ENCODE peak calls at places on chromosomes 3 and 15, in six cellular contexts. One of them, this sample, is unnamed. For H3K27me3, the result is how much of the 10 kb centered on the place peaks cover.

GRCh38 chr15:65954289-65954741 is 85.0 kb downstream of the RAB11A start:
- DNase-seq in cardiac muscle cell: no peak
- DNase-seq in spleen: no peak
- DNase-seq in stomach: no peak
- DNase-seq in adrenal gland: no peak
- DNase-seq in testis: no peak
- DNase-seq in this sample: no peak

GRCh38 chr15:37698679-37699078 is 235.8 kb upstream of the TMCO5A start:
- DNase-seq in cardiac muscle cell: no peak
- DNase-seq in spleen: no peak
- DNase-seq in stomach: no peak
- DNase-seq in adrenal gland: no peak
- DNase-seq in testis: no peak
- DNase-seq in this sample: no peak

GRCh38 chr15:49492834-49493233 is 69.8 kb downstream of the FGF7 start:
- DNase-seq in cardiac muscle cell: no peak
- DNase-seq in spleen: no peak
- DNase-seq in stomach: no peak
- DNase-seq in adrenal gland: no peak
- DNase-seq in testis: no peak
- DNase-seq in this sample: no peak

GRCh38 chr15:58520936-58521292 is 89.1 kb downstream of the LIPC start:
- DNase-seq in cardiac muscle cell: no peak
- DNase-seq in spleen: no peak
- DNase-seq in stomach: no peak
- DNase-seq in adrenal gland: no peak
- DNase-seq in testis: no peak
- DNase-seq in this sample: no peak

GRCh38 chr3:154970796-154971195 is 109.3 kb upstream of the MME start:
- DNase-seq in cardiac muscle cell: no peak
- DNase-seq in spleen: no peak
- DNase-seq in stomach: no peak
- DNase-seq in adrenal gland: no peak
- DNase-seq in testis: no peak
- DNase-seq in this sample: no peak

GRCh38 chr15:101664303-101664913 is 12.2 kb upstream of the TM2D3 start:
- DNase-seq in cardiac muscle cell: peak
- DNase-seq in spleen: no peak
- DNase-seq in stomach: no peak
- DNase-seq in adrenal gland: no peak
- DNase-seq in testis: no peak
- DNase-seq in this sample: no peak

GRCh38 chr3:101821503-101821902 is 27.8 kb upstream of the NFKBIZ start:
- DNase-seq in cardiac muscle cell: no peak
- DNase-seq in spleen: no peak
- DNase-seq in stomach: no peak
- DNase-seq in adrenal gland: no peak
- DNase-seq in testis: no peak
- DNase-seq in this sample: no peak

GRCh38 chr15:85488997-85489396 is 108.6 kb downstream of the AKAP13 start:
- DNase-seq in cardiac muscle cell: no peak
- DNase-seq in spleen: no peak
- DNase-seq in stomach: no peak
- DNase-seq in adrenal gland: no peak
- DNase-seq in testis: no peak
- DNase-seq in this sample: peak

GRCh38 chr3:136624894-136625815 is 127.0 kb downstream of the STAG1 start:
- DNase-seq in cardiac muscle cell: peak
- DNase-seq in spleen: no peak
- DNase-seq in stomach: no peak
- DNase-seq in adrenal gland: no peak
- DNase-seq in testis: no peak
- DNase-seq in this sample: no peak

GRCh38 chr15:36177590-36178281 is 401.7 kb upstream of the CDIN1 start:
- DNase-seq in cardiac muscle cell: no peak
- DNase-seq in spleen: no peak
- DNase-seq in stomach: no peak
- DNase-seq in adrenal gland: no peak
- DNase-seq in testis: no peak
- DNase-seq in this sample: no peak

GRCh38 chr15:71585159-71585558 is 225.2 kb upstream of the NR2E3 start:
- DNase-seq in cardiac muscle cell: no peak
- DNase-seq in spleen: no peak
- DNase-seq in stomach: no peak
- DNase-seq in adrenal gland: no peak
- DNase-seq in testis: no peak
- DNase-seq in this sample: no peak

GRCh38 chr3:98172621-98173020 is 6.1 kb downstream of the OR5H15 start:
- DNase-seq in cardiac muscle cell: no peak
- DNase-seq in spleen: no peak
- DNase-seq in stomach: no peak
- DNase-seq in adrenal gland: no peak
- DNase-seq in testis: no peak
- DNase-seq in this sample: no peak

GRCh38 chr15:51341366-51342248 is at the start of gene GLDN:
- DNase-seq in cardiac muscle cell: peak
- DNase-seq in spleen: no peak
- DNase-seq in stomach: peak
- DNase-seq in adrenal gland: peak
- DNase-seq in testis: no peak
- DNase-seq in this sample: no peak

GRCh38 chr3:40645883-40646282 is 121.1 kb downstream of the ZNF621 start:
- DNase-seq in cardiac muscle cell: no peak
- DNase-seq in spleen: no peak
- DNase-seq in stomach: no peak
- DNase-seq in adrenal gland: no peak
- DNase-seq in testis: peak
- DNase-seq in this sample: no peak

GRCh38 chr15:75350601-75351331 is 3.9 kb downstream of the NEIL1 start:
- DNase-seq in cardiac muscle cell: no peak
- DNase-seq in spleen: no peak
- DNase-seq in stomach: no peak
- DNase-seq in adrenal gland: no peak
- DNase-seq in testis: no peak
- DNase-seq in this sample: no peak

GRCh38 chr3:6262035-6262434 is 598.9 kb upstream of the GRM7 start:
- DNase-seq in cardiac muscle cell: no peak
- DNase-seq in spleen: no peak
- DNase-seq in stomach: no peak
- DNase-seq in adrenal gland: no peak
- DNase-seq in testis: no peak
- DNase-seq in this sample: no peak

GRCh38 chr15:67195305-67195704 is 59.2 kb downstream of the AAGAB start:
- DNase-seq in cardiac muscle cell: no peak
- DNase-seq in spleen: no peak
- DNase-seq in stomach: no peak
- DNase-seq in adrenal gland: no peak
- DNase-seq in testis: no peak
- DNase-seq in this sample: no peak

GRCh38 chr15:74417230-74417629 is 16.5 kb downstream of the SEMA7A start:
- DNase-seq in cardiac muscle cell: no peak
- DNase-seq in spleen: no peak
- DNase-seq in stomach: no peak
- DNase-seq in adrenal gland: no peak
- DNase-seq in testis: peak
- DNase-seq in this sample: no peak

GRCh38 chr3:7744850-7745249 is 756.8 kb upstream of the LMCD1 start:
- DNase-seq in cardiac muscle cell: no peak
- DNase-seq in spleen: no peak
- DNase-seq in stomach: no peak
- DNase-seq in adrenal gland: no peak
- DNase-seq in testis: no peak
- DNase-seq in this sample: no peak

GRCh38 chr15:95152741-95153140 is 921.4 kb downstream of the MCTP2 start:
- DNase-seq in cardiac muscle cell: no peak
- DNase-seq in spleen: no peak
- DNase-seq in stomach: no peak
- DNase-seq in adrenal gland: no peak
- DNase-seq in testis: no peak
- DNase-seq in this sample: no peak

GRCh38 chr15:35719964-35720507 is 174.1 kb upstream of the DPH6 start:
- DNase-seq in cardiac muscle cell: no peak
- DNase-seq in spleen: no peak
- DNase-seq in stomach: no peak
- DNase-seq in adrenal gland: no peak
- DNase-seq in testis: no peak
- DNase-seq in this sample: no peak

GRCh38 chr15:25239471-25240345 is 199.1 kb downstream of the UBE3A start:
- DNase-seq in cardiac muscle cell: no peak
- DNase-seq in spleen: peak
- DNase-seq in stomach: no peak
- DNase-seq in adrenal gland: no peak
- DNase-seq in testis: no peak
- DNase-seq in this sample: no peak

GRCh38 chr3:40299721-40300335 is 9.7 kb upstream of the EIF1B start:
- DNase-seq in cardiac muscle cell: no peak
- DNase-seq in spleen: no peak
- DNase-seq in stomach: no peak
- DNase-seq in adrenal gland: peak
- DNase-seq in testis: peak
- DNase-seq in this sample: no peak

GRCh38 chr15:101086394-101087171 is 165.3 kb downstream of the CHSY1 start:
- DNase-seq in cardiac muscle cell: no peak
- DNase-seq in spleen: peak
- DNase-seq in stomach: no peak
- DNase-seq in adrenal gland: no peak
- DNase-seq in testis: peak
- DNase-seq in this sample: no peak

GRCh38 chr15:100764778-100765457 is 114.7 kb upstream of the ALDH1A3 start:
- DNase-seq in cardiac muscle cell: no peak
- DNase-seq in spleen: peak
- DNase-seq in stomach: no peak
- DNase-seq in adrenal gland: no peak
- DNase-seq in testis: no peak
- DNase-seq in this sample: no peak

GRCh38 chr15:84967380-84967779 is 14.3 kb upstream of the PDE8A start:
- DNase-seq in cardiac muscle cell: no peak
- DNase-seq in spleen: no peak
- DNase-seq in stomach: no peak
- DNase-seq in adrenal gland: no peak
- DNase-seq in testis: no peak
- DNase-seq in this sample: no peak

GRCh38 chr3:189621948-189622603 is 9.1 kb upstream of the TP63 start:
- DNase-seq in cardiac muscle cell: no peak
- DNase-seq in spleen: no peak
- DNase-seq in stomach: no peak
- DNase-seq in adrenal gland: no peak
- DNase-seq in testis: no peak
- DNase-seq in this sample: no peak

GRCh38 chr15:89129123-89129815 is 41.0 kb downstream of the ABHD2 start:
- DNase-seq in cardiac muscle cell: peak
- DNase-seq in spleen: peak
- DNase-seq in stomach: peak
- DNase-seq in adrenal gland: no peak
- DNase-seq in testis: peak
- DNase-seq in this sample: peak

GRCh38 chr3:44513513-44513912 is 36.0 kb upstream of the ZNF445 start:
- DNase-seq in cardiac muscle cell: peak
- DNase-seq in spleen: no peak
- DNase-seq in stomach: no peak
- DNase-seq in adrenal gland: no peak
- DNase-seq in testis: no peak
- DNase-seq in this sample: no peak

GRCh38 chr15:58742022-58742421 is 7.5 kb downstream of the ADAM10 start:
- DNase-seq in cardiac muscle cell: no peak
- DNase-seq in spleen: no peak
- DNase-seq in stomach: no peak
- DNase-seq in adrenal gland: no peak
- DNase-seq in testis: no peak
- DNase-seq in this sample: no peak

GRCh38 chr3:13021141-13021933 is 51.9 kb downstream of the IQSEC1 start:
- DNase-seq in cardiac muscle cell: no peak
- DNase-seq in spleen: peak
- DNase-seq in stomach: peak
- DNase-seq in adrenal gland: no peak
- DNase-seq in testis: no peak
- DNase-seq in this sample: no peak

GRCh38 chr15:44092221-44092620 is 102.8 kb downstream of the FRMD5 start:
- DNase-seq in cardiac muscle cell: no peak
- DNase-seq in spleen: no peak
- DNase-seq in stomach: no peak
- DNase-seq in adrenal gland: no peak
- DNase-seq in testis: no peak
- DNase-seq in this sample: no peak
- H3K27ac ChIP-seq in cardiac muscle cell: no peak
- H3K27ac ChIP-seq in spleen: no peak
- H3K27ac ChIP-seq in stomach: no peak
- H3K27ac ChIP-seq in adrenal gland: no peak
- H3K27ac ChIP-seq in testis: no peak
- H3K27ac ChIP-seq in this sample: no peak

GRCh38 chr3:127455541-127456450 is 134.7 kb downstream of the TPRA1 start:
- DNase-seq in cardiac muscle cell: peak
- DNase-seq in spleen: peak
- DNase-seq in stomach: peak
- DNase-seq in adrenal gland: peak
- DNase-seq in testis: peak
- DNase-seq in this sample: no peak
- H3K27me3 ChIP-seq in cardiac muscle cell: half or more
- H3K27me3 ChIP-seq in spleen: half or more
- H3K27me3 ChIP-seq in stomach: under half
- H3K27me3 ChIP-seq in adrenal gland: under half
- H3K27me3 ChIP-seq in testis: under half
- H3K27me3 ChIP-seq in this sample: under half

GRCh38 chr3:111899966-111900365 is 40.9 kb downstream of the PHLDB2 start:
- DNase-seq in cardiac muscle cell: no peak
- DNase-seq in spleen: no peak
- DNase-seq in stomach: no peak
- DNase-seq in adrenal gland: no peak
- DNase-seq in testis: no peak
- DNase-seq in this sample: no peak

GRCh38 chr3:111903067-111903511 is 44.0 kb downstream of the PHLDB2 start:
- DNase-seq in cardiac muscle cell: no peak
- DNase-seq in spleen: no peak
- DNase-seq in stomach: no peak
- DNase-seq in adrenal gland: no peak
- DNase-seq in testis: no peak
- DNase-seq in this sample: peak

GRCh38 chr3:111904376-111905241 is 45.5 kb downstream of the PHLDB2 start:
- DNase-seq in cardiac muscle cell: no peak
- DNase-seq in spleen: no peak
- DNase-seq in stomach: no peak
- DNase-seq in adrenal gland: no peak
- DNase-seq in testis: no peak
- DNase-seq in this sample: no peak

GRCh38 chr3:111901617-111902016 is 42.6 kb downstream of the PHLDB2 start:
- DNase-seq in cardiac muscle cell: no peak
- DNase-seq in spleen: no peak
- DNase-seq in stomach: no peak
- DNase-seq in adrenal gland: no peak
- DNase-seq in testis: no peak
- DNase-seq in this sample: no peak

GRCh38 chr3:111902534-111902933 is 43.5 kb downstream of the PHLDB2 start:
- DNase-seq in cardiac muscle cell: no peak
- DNase-seq in spleen: no peak
- DNase-seq in stomach: no peak
- DNase-seq in adrenal gland: no peak
- DNase-seq in testis: no peak
- DNase-seq in this sample: no peak
- H3K27ac ChIP-seq in cardiac muscle cell: no peak
- H3K27ac ChIP-seq in spleen: no peak
- H3K27ac ChIP-seq in stomach: no peak
- H3K27ac ChIP-seq in adrenal gland: no peak
- H3K27ac ChIP-seq in testis: no peak
- H3K27ac ChIP-seq in this sample: no peak

GRCh38 chr3:186668426-186668825 is 2.6 kb downstream of the HRG start:
- DNase-seq in cardiac muscle cell: no peak
- DNase-seq in spleen: no peak
- DNase-seq in stomach: no peak
- DNase-seq in adrenal gland: no peak
- DNase-seq in testis: no peak
- DNase-seq in this sample: no peak
- H3K27me3 ChIP-seq in cardiac muscle cell: under half
- H3K27me3 ChIP-seq in spleen: under half
- H3K27me3 ChIP-seq in stomach: under half
- H3K27me3 ChIP-seq in adrenal gland: under half
- H3K27me3 ChIP-seq in testis: under half
- H3K27me3 ChIP-seq in this sample: under half